ENCODE peak calls at places on chromosomes 5 and 9, in four cellular contexts. A, Z, I and Q are unnamed samples. For H3K4me1, the result is how much of the 10 kb centered on the place peaks cover.

GRCh38 chr5:139133237-139133636 is 64.9 kb downstream of the SIL1 start:
- DNase-seq in A (no peak), Z (no peak), I (no peak), Q (no peak)

GRCh38 chr9:99851028-99851822 is 29.5 kb downstream of the NR4A3 start:
- DNase-seq in A (peak), Z (no peak), I (peak), Q (peak)

GRCh38 chr5:130479045-130479804 is 575.0 kb downstream of the CHSY3 start:
- DNase-seq in A (no peak), Z (no peak), I (no peak), Q (no peak)

GRCh38 chr5:168765220-168766037 is 186.3 kb upstream of the PANK3 start:
- DNase-seq in A (no peak), Z (no peak), I (no peak), Q (no peak)

GRCh38 chr5:160743027-160743426 is 109.0 kb downstream of the ATP10B start:
- DNase-seq in A (no peak), Z (no peak), I (no peak), Q (no peak)

GRCh38 chr5:63822633-63823032 is 139.6 kb downstream of the HTR1A start:
- DNase-seq in A (no peak), Z (no peak), I (no peak), Q (no peak)

GRCh38 chr5:124963236-124963929 is 216.9 kb upstream of the ZNF608 start:
- DNase-seq in A (no peak), Z (no peak), I (no peak), Q (no peak)

GRCh38 chr5:55634204-55634785 is 77.8 kb downstream of the SLC38A9 start:
- DNase-seq in A (no peak), Z (no peak), I (no peak), Q (no peak)

GRCh38 chr5:16983022-16983639 is 47.0 kb upstream of the MYO10 start:
- DNase-seq in A (no peak), Z (no peak), I (no peak), Q (no peak)

GRCh38 chr9:112180387-112180881 is 5.3 kb upstream of the SUSD1 start:
- DNase-seq in A (no peak), Z (no peak), I (peak), Q (peak)

GRCh38 chr9:76443887-76444286 is 15.1 kb upstream of the GCNT1 start:
- DNase-seq in A (no peak), Z (no peak), I (no peak), Q (no peak)

GRCh38 chr5:124494540-124495116 is 251.8 kb downstream of the ZNF608 start:
- DNase-seq in A (no peak), Z (no peak), I (no peak), Q (no peak)

GRCh38 chr5:99061711-99062110 is 132.9 kb upstream of the CHD1 start:
- DNase-seq in A (no peak), Z (no peak), I (no peak), Q (no peak)

GRCh38 chr9:100590481-100590880 is 12.6 kb downstream of the CAVIN4 start:
- DNase-seq in A (no peak), Z (no peak), I (no peak), Q (no peak)

GRCh38 chr5:77181173-77181572 is 29.3 kb upstream of the PDE8B start:
- DNase-seq in A (no peak), Z (no peak), I (no peak), Q (no peak)

GRCh38 chr5:72366324-72366976 is 46.3 kb downstream of the PTCD2 start:
- DNase-seq in A (peak), Z (peak), I (no peak), Q (no peak)

GRCh38 chr9:130610862-130611689 is 31.7 kb downstream of the FUBP3 start:
- DNase-seq in A (no peak), Z (no peak), I (no peak), Q (no peak)

GRCh38 chr9:133799716-133800115 is 61.6 kb upstream of the SARDH start:
- DNase-seq in A (no peak), Z (no peak), I (no peak), Q (no peak)

GRCh38 chr5:83509535-83509934 is 38.0 kb downstream of the VCAN start:
- DNase-seq in A (no peak), Z (no peak), I (no peak), Q (no peak)

GRCh38 chr5:757931-758697 is 26.4 kb downstream of the ZDHHC11B start:
- DNase-seq in A (peak), Z (peak), I (no peak), Q (no peak)

GRCh38 chr5:110351451-110351850 is 375.0 kb downstream of the TMEM232 start:
- DNase-seq in A (no peak), Z (no peak), I (no peak), Q (no peak)

GRCh38 chr5:116632890-116633289 is 58.3 kb upstream of the SEMA6A start:
- DNase-seq in A (no peak), Z (no peak), I (no peak), Q (no peak)

GRCh38 chr5:84181093-84181492 is 203.6 kb downstream of the EDIL3 start:
- DNase-seq in A (no peak), Z (no peak), I (no peak), Q (no peak)

GRCh38 chr9:81616141-81616540 is 73.2 kb downstream of the TLE1 start:
- DNase-seq in A (no peak), Z (no peak), I (no peak), Q (no peak)

GRCh38 chr5:96662725-96663513 is 743 bp downstream of the CAST start:
- DNase-seq in A (peak), Z (peak), I (peak), Q (peak)

GRCh38 chr5:27252911-27253310 is 214.5 kb upstream of the CDH9 start:
- DNase-seq in A (no peak), Z (no peak), I (no peak), Q (no peak)

GRCh38 chr5:171521219-171521633 is 101.8 kb downstream of the FGF18 start:
- DNase-seq in A (no peak), Z (no peak), I (no peak), Q (no peak)

GRCh38 chr5:19865336-19866087 is 122.5 kb downstream of the CDH18 start:
- DNase-seq in A (no peak), Z (no peak), I (no peak), Q (no peak)

GRCh38 chr5:68459500-68460139 is 244.1 kb downstream of the PIK3R1 start:
- DNase-seq in A (no peak), Z (no peak), I (no peak), Q (no peak)

GRCh38 chr5:167730121-167730520 is 561.3 kb upstream of the WWC1 start:
- DNase-seq in A (no peak), Z (no peak), I (no peak), Q (no peak)

GRCh38 chr5:91150189-91150588 is 232.9 kb downstream of the ARRDC3 start:
- DNase-seq in A (no peak), Z (no peak), I (no peak), Q (no peak)

GRCh38 chr5:180334751-180335613 is 18.2 kb downstream of the GFPT2 start:
- DNase-seq in A (no peak), Z (no peak), I (no peak), Q (no peak)

GRCh38 chr9:128940946-128941755 is 6.3 kb downstream of the DOLK start:
- DNase-seq in A (no peak), Z (no peak), I (no peak), Q (peak)
- H3K4me1 ChIP-seq in A (under half), Z (under half), I (under half), Q (under half)

DNA sequence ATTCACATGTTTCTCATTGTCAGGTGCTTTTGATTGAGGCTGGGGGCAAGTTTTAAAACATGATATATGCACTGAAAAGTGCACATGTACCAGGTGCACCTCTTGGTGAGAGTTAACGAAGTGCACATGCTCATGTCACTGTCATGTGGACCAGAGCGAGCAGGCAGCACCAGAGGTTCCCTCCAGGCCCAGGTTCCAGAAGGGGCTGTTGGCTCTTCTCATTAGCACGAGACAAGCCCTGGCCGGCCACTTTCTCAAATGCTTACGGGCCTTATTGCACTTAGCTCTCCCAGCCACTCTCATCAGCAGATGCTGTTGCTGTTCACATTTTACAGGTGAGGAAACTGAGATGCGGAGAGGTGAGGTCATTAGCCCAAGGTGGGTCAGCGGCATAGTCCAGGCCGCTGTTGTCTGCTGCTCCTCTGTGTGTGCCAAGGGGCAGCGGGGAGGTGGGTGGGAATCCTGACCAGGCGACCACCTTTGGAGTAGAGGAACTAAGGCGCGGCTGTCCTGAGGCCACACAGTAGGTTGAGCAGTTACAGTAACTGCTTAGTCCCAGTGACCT is 27.4 kb downstream of the TENT4A start:
- DNase-seq in A (no peak), Z (no peak), I (no peak), Q (no peak)
- H3K27ac ChIP-seq in A (no peak), Z (no peak), I (no peak), Q (no peak)

DNA sequence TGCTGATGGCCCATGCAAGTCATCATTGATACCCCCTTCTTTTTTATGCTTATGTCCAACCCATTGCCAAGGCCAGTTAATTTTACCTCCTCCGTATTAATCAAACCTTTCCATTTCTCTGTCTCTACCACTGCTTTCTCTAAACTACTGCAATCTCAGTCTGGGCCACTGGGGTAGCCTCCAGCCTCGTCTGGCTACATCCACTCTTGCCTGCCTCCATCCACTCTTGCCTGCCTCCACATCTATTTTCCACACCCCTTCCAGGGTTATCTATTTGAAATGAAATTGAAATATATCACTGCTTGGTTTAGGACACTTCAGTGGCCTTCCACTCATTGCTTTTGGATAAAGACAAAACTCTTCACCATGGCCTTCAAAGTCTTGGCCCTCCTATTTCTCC is 425.3 kb upstream of the CLINT1 start:
- DNase-seq in A (no peak), Z (no peak), I (no peak), Q (no peak)
- H3K4me1 ChIP-seq in A (under half), Z (under half), I (under half), Q (under half)

GRCh38 chr9:89426389-89426961 is 71.4 kb downstream of the SEMA4D start:
- DNase-seq in A (peak), Z (no peak), I (no peak), Q (no peak)

GRCh38 chr9:89430995-89431394 is 66.9 kb downstream of the SEMA4D start:
- DNase-seq in A (peak), Z (no peak), I (no peak), Q (no peak)

GRCh38 chr9:89427621-89428221 is 70.2 kb downstream of the SEMA4D start:
- DNase-seq in A (no peak), Z (no peak), I (peak), Q (peak)

GRCh38 chr9:89428222-89428761 is 69.6 kb downstream of the SEMA4D start:
- DNase-seq in A (no peak), Z (no peak), I (no peak), Q (no peak)

GRCh38 chr9:89428901-89429890 is 68.7 kb downstream of the SEMA4D start:
- DNase-seq in A (peak), Z (no peak), I (peak), Q (peak)
- H3K27ac ChIP-seq in A (peak), Z (no peak), I (peak), Q (no peak)

GRCh38 chr9:136584401-136585328 is 38.8 kb upstream of the NOTCH1 start:
- DNase-seq in A (no peak), Z (no peak), I (no peak), Q (no peak)
- H3K4me1 ChIP-seq in A (under half), Z (half or more), I (under half), Q (under half)

GRCh38 chr5:142310803-142311202 is 14.0 kb downstream of the SPRY4 start:
- DNase-seq in A (no peak), Z (no peak), I (no peak), Q (no peak)
- H3K27ac ChIP-seq in A (no peak), Z (no peak), I (no peak), Q (no peak)